ENCODE peak calls at places on chromosomes 6 and 20, in six cellular contexts. C is epithelial cell of esophagus, K is neural progenitor cell, U is heart right ventricle, Z is nephron progenitor cell, O is colonic mucosa. R is an unnamed sample.
A peak's percentile ranks its signal among the peaks of the same experiment; 100 is the strongest.

GRCh38 chr6:156182356-156182755 is 594.8 kb upstream of the ARID1B start:
- DNase-seq in U (no peak), C (no peak), Z (no peak), K (no peak), O (no peak), R (no peak)

GRCh38 chr6:96862560-96862959 is 25.3 kb upstream of the GPR63 start:
- DNase-seq in O (no peak), U (no peak), C (no peak), Z (no peak), K (no peak), R (no peak)

GRCh38 chr6:26045046-26045938 is 41.9 kb upstream of the HFE start:
- DNase-seq in Z (no peak), O (peak; percentile 93), C (peak; percentile 92), K (no peak), U (peak; percentile 31), R (peak; percentile 86)

GRCh38 chr6:97111243-97111642 is 171.8 kb downstream of the MMS22L start:
- DNase-seq in O (no peak), Z (no peak), C (no peak), K (no peak), U (no peak), R (no peak)

GRCh38 chr6:37807656-37808055 is 11.9 kb upstream of the ZFAND3 start:
- DNase-seq in O (no peak), K (no peak), U (no peak), Z (peak; percentile 20), C (peak; percentile 46), R (no peak)

GRCh38 chr6:44800171-44800671 is 412.7 kb downstream of the CDC5L start:
- DNase-seq in K (peak; percentile 23), O (no peak), Z (no peak), U (no peak), C (peak; percentile 51), R (peak; percentile 36)

GRCh38 chr6:1586861-1587450 is 22.8 kb upstream of the FOXC1 start:
- DNase-seq in U (no peak), Z (no peak), C (no peak), O (peak; percentile 9), K (no peak), R (no peak)

GRCh38 chr6:100493206-100493888 is 28.6 kb upstream of the SIM1 start:
- DNase-seq in K (no peak), O (no peak), Z (no peak), C (peak; percentile 91), U (no peak), R (no peak)

GRCh38 chr6:75157336-75157735 is 48.5 kb downstream of the COL12A1 start:
- DNase-seq in Z (no peak), C (no peak), O (no peak), K (no peak), U (no peak), R (no peak)

GRCh38 chr20:641516-641913 is 11.5 kb downstream of the SRXN1 start:
- DNase-seq in C (no peak), Z (peak; percentile 45), K (peak; percentile 53), U (no peak), O (no peak), R (no peak)

GRCh38 chr20:51661609-51662178 is 106.5 kb downstream of the ATP9A start:
- DNase-seq in C (peak; percentile 81), U (no peak), K (no peak), O (no peak), Z (no peak), R (no peak)

GRCh38 chr20:13101701-13102100 is 92.9 kb downstream of the SPTLC3 start:
- DNase-seq in U (no peak), O (no peak), Z (no peak), K (no peak), C (peak; percentile 40), R (no peak)

GRCh38 chr6:1624848-1625341 is 15.2 kb downstream of the FOXC1 start:
- DNase-seq in K (peak; percentile 60), O (no peak), U (peak; percentile 39), C (peak; percentile 65), Z (peak; percentile 68), R (peak; percentile 81)

GRCh38 chr20:50368813-50369224 is 141.4 kb upstream of the PTPN1 start:
- DNase-seq in C (no peak), O (no peak), Z (no peak), K (no peak), U (no peak), R (no peak)

GRCh38 chr20:20340443-20340842 is 27.5 kb upstream of the INSM1 start:
- DNase-seq in C (no peak), K (no peak), Z (no peak), O (no peak), U (no peak), R (no peak)

DNA sequence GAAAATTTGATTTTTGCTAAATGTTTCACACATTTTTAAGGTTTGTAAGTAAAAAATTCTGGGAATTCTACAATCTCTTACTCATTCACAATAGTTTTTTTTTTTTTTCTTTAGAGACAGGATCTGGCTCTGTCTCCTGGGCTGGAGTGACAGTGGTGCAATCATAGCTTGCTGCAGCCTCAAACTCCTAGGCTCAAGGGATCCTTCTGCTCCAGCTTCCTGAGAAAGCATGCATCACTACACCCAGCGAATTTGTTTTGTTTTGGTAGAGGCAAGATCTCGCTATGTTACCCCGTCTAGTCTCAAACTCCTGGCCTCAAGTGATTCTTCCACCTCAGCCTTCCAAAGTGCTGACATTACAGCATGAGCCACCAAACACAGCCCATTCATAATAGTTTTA is 232.8 kb downstream of the GJA1 start:
- DNase-seq in C (no peak), K (no peak), O (no peak), U (no peak), Z (no peak), R (no peak)
- TF ChIP-seq CTCF in C (no peak), K (no peak), O (no peak), U (no peak), Z (no peak), R (no peak)

GRCh38 chr6:28900577-28901266 is 23.1 kb downstream of the TRIM27 start:
- DNase-seq in U (no peak), Z (no peak), K (no peak), C (no peak), O (no peak), R (no peak)

GRCh38 chr6:28895131-28895812 is 28.5 kb downstream of the TRIM27 start:
- DNase-seq in U (peak; percentile 85), C (peak; percentile 96), O (peak; percentile 95), K (peak; percentile 95), Z (peak; percentile 78), R (peak; percentile 95)

GRCh38 chr6:28896505-28897392 is 27.0 kb downstream of the TRIM27 start:
- DNase-seq in O (peak; percentile 59), Z (peak; percentile 63), U (peak; percentile 54), K (peak; percentile 77), C (peak; percentile 65), R (peak; percentile 60)

GRCh38 chr6:28903686-28904085 is 20.1 kb downstream of the TRIM27 start:
- DNase-seq in C (no peak), U (no peak), O (no peak), K (no peak), Z (no peak), R (no peak)

DNA sequence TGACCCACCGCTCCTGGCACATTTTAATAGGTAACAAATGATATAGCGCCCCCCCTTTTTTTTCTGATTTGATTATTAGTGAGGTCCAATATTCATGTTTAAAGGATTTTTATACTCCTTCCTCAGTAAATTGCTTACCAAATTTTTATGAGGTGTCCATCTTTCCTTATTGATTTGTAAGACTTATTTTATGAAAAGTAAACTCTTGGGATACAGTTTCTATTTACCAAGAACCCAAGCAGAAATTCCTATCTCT is 25.1 kb downstream of the TRIM27 start:
- DNase-seq in K (no peak), C (no peak), U (no peak), Z (no peak), O (no peak), R (no peak)
- TF ChIP-seq CTCF in K (no peak), C (no peak), U (no peak), Z (no peak), O (no peak), R (no peak)

GRCh38 chr20:10716855-10717254 is 43.1 kb upstream of the JAG1 start:
- DNase-seq in Z (no peak), C (no peak), U (no peak), K (no peak), O (no peak), R (no peak)
- TF ChIP-seq CTCF in Z (no peak), C (no peak), U (no peak), K (no peak), O (no peak), R (no peak)

GRCh38 chr20:3678893-3679720 is 2.7 kb downstream of the ADAM33 start:
- DNase-seq in Z (no peak), O (no peak), C (no peak), K (no peak), U (no peak), R (no peak)

GRCh38 chr20:3679749-3680700 is 1.8 kb downstream of the ADAM33 start:
- DNase-seq in O (peak; percentile 41), C (no peak), K (peak; percentile 27), U (peak; percentile 58), Z (no peak), R (peak; percentile 76)

GRCh38 chr20:3680701-3681351 is 984 bp downstream of the ADAM33 start:
- DNase-seq in Z (no peak), O (no peak), K (peak; percentile 51), C (no peak), U (no peak), R (no peak)

GRCh38 chr20:3681352-3681930 is 369 bp downstream of the ADAM33 start:
- DNase-seq in Z (no peak), O (no peak), C (no peak), U (no peak), K (no peak), R (no peak)

DNA sequence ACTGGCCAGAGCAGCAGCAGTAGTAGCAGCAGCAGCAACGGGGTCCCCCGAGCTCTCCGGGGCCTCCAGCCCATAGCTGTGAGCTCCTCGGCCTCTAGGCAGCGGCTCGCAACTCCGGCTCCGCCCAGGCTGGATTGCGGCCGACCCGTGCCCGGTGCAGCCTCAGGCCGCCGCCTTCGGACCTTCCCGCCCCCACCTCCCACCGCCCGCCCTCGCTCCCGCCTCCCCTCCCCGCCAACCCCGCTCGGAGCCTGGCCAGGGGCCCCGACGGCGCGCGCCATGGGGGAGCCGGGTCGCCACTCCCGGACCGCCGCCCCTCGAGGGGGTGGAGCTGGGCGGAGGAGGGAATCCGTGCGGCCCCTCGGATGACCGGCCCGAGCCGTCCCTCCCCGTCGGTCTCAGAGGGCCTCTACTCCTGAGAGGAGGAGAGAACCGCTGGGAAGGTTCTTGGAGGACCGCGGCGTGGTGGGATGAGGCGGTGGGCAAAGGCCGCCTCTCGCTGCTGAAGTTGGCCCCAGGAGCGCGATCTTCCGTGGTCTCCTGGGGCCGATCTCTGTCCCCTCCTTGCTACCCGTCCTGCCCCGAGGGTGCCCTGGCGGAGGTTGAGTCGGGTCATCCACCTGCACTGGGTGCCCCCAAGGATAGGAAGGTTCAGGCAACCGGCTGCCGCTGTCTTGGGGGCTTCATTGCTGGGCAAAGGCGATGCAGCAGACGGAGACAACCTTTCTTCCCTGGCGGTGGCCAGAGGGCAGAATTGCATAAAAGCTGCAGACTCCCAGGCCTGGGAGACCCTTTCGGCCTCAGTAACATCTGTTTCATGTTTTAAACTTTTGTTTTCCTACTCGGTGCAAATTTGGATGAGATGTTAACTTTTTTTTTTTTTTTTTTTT is at the start of gene ADAM33:
- DNase-seq in O (peak; percentile 36), U (peak; percentile 74), Z (peak; percentile 69), K (peak; percentile 75), C (no peak), R (no peak)
- TF ChIP-seq CTCF in O (no peak), U (no peak), Z (no peak), K (no peak), C (no peak), R (no peak)

GRCh38 chr20:30376767-30377658 is 880.5 kb upstream of the DEFB115 start:
- DNase-seq in Z (no peak), K (no peak), U (peak; percentile 87), O (peak; percentile 80), C (peak; percentile 85), R (peak; percentile 88)
- TF ChIP-seq CTCF in Z (no peak), K (no peak), U (peak; percentile 53), O (peak; percentile 70), C (peak; percentile 52), R (peak; percentile 57)

GRCh38 chr6:137166247-137167098 is 7.0 kb downstream of the IL22RA2 start:
- DNase-seq in C (no peak), U (no peak), O (no peak), K (no peak), Z (no peak), R (no peak)
- TF ChIP-seq CTCF in C (no peak), U (no peak), O (no peak), K (no peak), Z (no peak), R (no peak)